ENCODE peak calls at places on chromosome 10, in nine cellular contexts. A is stimulated activated CD4-positive, alpha-beta T cell treated with anti-CD3 and anti-CD28 coated beads, Interleukin-2, amount 100 ng/mL, for 48 hours; S is AG10803; Q is amniotic stem cell; W is stomach; N is RCC 7860; M is H54; I is NCI-H1694; E is right lobe of liver. J is an unnamed sample.

GRCh38 chr10:74750848-74751274 is 75.5 kb upstream of the KAT6B start:
- DNase-seq in A (no peak), S (no peak), Q (no peak), W (peak), N (no peak), M (no peak), I (no peak), E (no peak), J (no peak)

GRCh38 chr10:99775850-99776249 is 6.6 kb upstream of the ABCC2 start:
- DNase-seq in A (no peak), S (peak), Q (peak), W (no peak), N (peak), M (peak), I (no peak), E (no peak), J (peak)

GRCh38 chr10:29627201-29628105 is 7.3 kb downstream of the SVIL start:
- DNase-seq in A (no peak), S (peak), Q (no peak), W (no peak), N (no peak), M (no peak), I (no peak), E (no peak), J (no peak)

GRCh38 chr10:69643779-69644657 is 14.0 kb downstream of the FAM241B start:
- DNase-seq in A (no peak), S (no peak), Q (no peak), W (no peak), N (no peak), M (no peak), I (no peak), E (no peak), J (no peak)

GRCh38 chr10:119333146-119333792 is 125.9 kb downstream of the GRK5 start:
- DNase-seq in A (peak), S (peak), Q (no peak), W (no peak), N (peak), M (peak), I (peak), E (no peak), J (peak)

GRCh38 chr10:86333813-86334514 is 32.6 kb downstream of the GRID1 start:
- DNase-seq in A (no peak), S (no peak), Q (no peak), W (no peak), N (no peak), M (no peak), I (no peak), E (no peak), J (no peak)

GRCh38 chr10:52479567-52479966 is 165.5 kb downstream of the DKK1 start:
- DNase-seq in A (no peak), S (no peak), Q (no peak), W (no peak), N (no peak), M (no peak), I (no peak), E (no peak), J (no peak)

GRCh38 chr10:125985557-125986246 is 89.3 kb downstream of the FANK1 start:
- DNase-seq in A (no peak), S (peak), Q (no peak), W (no peak), N (no peak), M (no peak), I (no peak), E (no peak), J (no peak)

GRCh38 chr10:119020627-119020946 is 8.9 kb upstream of the NANOS1 start:
- DNase-seq in A (no peak), S (peak), Q (no peak), W (no peak), N (no peak), M (peak), I (no peak), E (no peak), J (peak)

GRCh38 chr10:86969421-86970041 is 1.2 kb downstream of the ADIRF start:
- DNase-seq in A (no peak), S (peak), Q (no peak), W (peak), N (no peak), M (no peak), I (no peak), E (no peak), J (peak)

GRCh38 chr10:77592946-77593636 is 44.5 kb downstream of the KCNMA1 start:
- DNase-seq in A (no peak), S (peak), Q (peak), W (peak), N (peak), M (peak), I (no peak), E (no peak), J (peak)

GRCh38 chr10:1368772-1369171 is 312.6 kb downstream of the WDR37 start:
- DNase-seq in A (no peak), S (no peak), Q (no peak), W (peak), N (peak), M (peak), I (no peak), E (no peak), J (peak)

GRCh38 chr10:96491303-96491702 is 22.4 kb downstream of the TLL2 start:
- DNase-seq in A (no peak), S (no peak), Q (no peak), W (no peak), N (no peak), M (no peak), I (no peak), E (no peak), J (no peak)

GRCh38 chr10:74502963-74503608 is 323.3 kb upstream of the KAT6B start:
- DNase-seq in A (no peak), S (peak), Q (no peak), W (no peak), N (peak), M (no peak), I (no peak), E (no peak), J (peak)

GRCh38 chr10:9331583-9332008 is 1277.1 kb downstream of the GATA3 start:
- DNase-seq in A (no peak), S (peak), Q (peak), W (no peak), N (peak), M (peak), I (peak), E (no peak), J (peak)

GRCh38 chr10:75283150-75284096 is 47.7 kb upstream of the COMTD1 start:
- DNase-seq in A (no peak), S (peak), Q (no peak), W (no peak), N (no peak), M (no peak), I (peak), E (no peak), J (no peak)

GRCh38 chr10:52801951-52802350 is 29.4 kb upstream of the MBL2 start:
- DNase-seq in A (no peak), S (no peak), Q (peak), W (no peak), N (peak), M (no peak), I (no peak), E (no peak), J (peak)

GRCh38 chr10:91298224-91298862 is 77.9 kb downstream of the PCGF5 start:
- DNase-seq in A (peak), S (peak), Q (peak), W (peak), N (peak), M (peak), I (peak), E (peak), J (peak)

GRCh38 chr10:99654791-99655190 is 4.5 kb upstream of the ENTPD7 start:
- DNase-seq in A (no peak), S (no peak), Q (peak), W (no peak), N (no peak), M (no peak), I (no peak), E (no peak), J (no peak)

GRCh38 chr10:63707254-63707910 is 186.2 kb downstream of the REEP3 start:
- DNase-seq in A (no peak), S (peak), Q (peak), W (no peak), N (peak), M (peak), I (no peak), E (no peak), J (peak)

GRCh38 chr10:60920479-60920878 is 23.5 kb downstream of the RHOBTB1 start:
- DNase-seq in A (no peak), S (no peak), Q (no peak), W (no peak), N (no peak), M (no peak), I (no peak), E (no peak), J (no peak)

J was measured in RKO.